ENCODE peak calls at places on chromosomes 13 and 19, in five cellular contexts. J is stimulated activated CD4-positive, alpha-beta T cell treated with anti-CD3 and anti-CD28 coated beads, Interleukin-1b, Interleukin-23, amount 100 ng/mL, for 24 hours; X is NCI-H748 treated with DMSO at 0.1 percent for 48 hours; Z is T-helper 2 cell; M is effector memory CD4-positive, alpha-beta T cell. V is an unnamed sample.

GRCh38 chr13:69683921-69684663 is 423.5 kb upstream of the ATXN8OS start:
- DNase-seq in J (no peak), X (no peak), Z (no peak), M (no peak), V (no peak)

GRCh38 chr13:40433577-40433976 is 232.9 kb downstream of the FOXO1 start:
- DNase-seq in J (no peak), X (no peak), Z (peak), M (peak), V (peak)

GRCh38 chr19:47156861-47157454 is 26.3 kb downstream of the SAE1 start:
- DNase-seq in J (no peak), X (no peak), Z (peak), M (no peak), V (no peak)

GRCh38 chr19:57348136-57348535 is 2.9 kb upstream of the ZNF304 start:
- DNase-seq in J (no peak), X (no peak), Z (no peak), M (no peak), V (no peak)

GRCh38 chr13:80562423-80562822 is 221.5 kb upstream of the SPRY2 start:
- DNase-seq in J (no peak), X (peak), Z (no peak), M (no peak), V (no peak)

GRCh38 chr19:54201172-54201701 is 579 bp downstream of the RPS9 start:
- DNase-seq in J (no peak), X (no peak), Z (no peak), M (no peak), V (peak)

GRCh38 chr13:75635621-75636338 is at the start of gene LMO7:
- DNase-seq in J (no peak), X (peak), Z (peak), M (peak), V (peak)

GRCh38 chr19:33868821-33869412 is 72.2 kb downstream of the KCTD15 start:
- DNase-seq in J (no peak), X (no peak), Z (no peak), M (no peak), V (no peak)

V was measured in effector memory CD8-positive, alpha-beta T cell.